ENCODE peak calls at places on chromosomes 7 and 10, in six cellular contexts. O is OCI-LY7, S is prostate gland, I is astrocyte of the cerebellum, M is cardiac fibroblast, B is cardiac muscle cell. F is an unnamed sample.

GRCh38 chr10:95308389-95309302 is 17.8 kb upstream of the PDLIM1 start:
- DNase-seq in O (no peak), S (peak), I (peak), M (peak), B (no peak), F (no peak)

GRCh38 chr10:34813626-34814227 is 1.4 kb downstream of the PARD3 start:
- DNase-seq in O (no peak), S (peak), I (peak), M (peak), B (peak), F (peak)

GRCh38 chr7:46494441-46494840 is 573.4 kb upstream of the IGFBP3 start:
- DNase-seq in O (no peak), S (no peak), I (no peak), M (no peak), B (no peak), F (no peak)

GRCh38 chr7:131238260-131238940 is 89.3 kb upstream of the MKLN1 start:
- DNase-seq in O (no peak), S (no peak), I (no peak), M (peak), B (no peak), F (no peak)

GRCh38 chr7:158547817-158548216 is 39.8 kb downstream of the PTPRN2 start:
- DNase-seq in O (no peak), S (no peak), I (no peak), M (no peak), B (no peak), F (no peak)

GRCh38 chr7:135509589-135509838 is 388 bp downstream of the CNOT4 start:
- DNase-seq in O (no peak), S (no peak), I (no peak), M (peak), B (no peak), F (no peak)

GRCh38 chr7:104033837-104034236 is 44.4 kb upstream of the RELN start:
- DNase-seq in O (no peak), S (no peak), I (no peak), M (no peak), B (no peak), F (no peak)

GRCh38 chr7:151793991-151794507 is 82.9 kb downstream of the PRKAG2 start:
- DNase-seq in O (no peak), S (no peak), I (no peak), M (no peak), B (no peak), F (no peak)

GRCh38 chr7:133364959-133365680 is 112.2 kb downstream of the EXOC4 start:
- DNase-seq in O (no peak), S (no peak), I (peak), M (peak), B (no peak), F (no peak)

GRCh38 chr10:43925793-43926192 is 277.1 kb upstream of the ZNF32 start:
- DNase-seq in O (no peak), S (no peak), I (no peak), M (no peak), B (no peak), F (no peak)

GRCh38 chr7:134365341-134366054 is 48.8 kb upstream of the SLC35B4 start:
- DNase-seq in O (no peak), S (no peak), I (no peak), M (peak), B (no peak), F (no peak)

GRCh38 chr10:60704480-60704879 is 73.8 kb upstream of the CDK1 start:
- DNase-seq in O (no peak), S (no peak), I (peak), M (peak), B (no peak), F (no peak)

GRCh38 chr10:78937388-78937787 is 131.4 kb upstream of the ZMIZ1 start:
- DNase-seq in O (no peak), S (no peak), I (no peak), M (no peak), B (no peak), F (no peak)

GRCh38 chr7:2500701-2501100 is 18.9 kb upstream of the LFNG start:
- DNase-seq in O (no peak), S (no peak), I (no peak), M (no peak), B (no peak), F (no peak)

GRCh38 chr7:87312215-87312865 is 33.1 kb upstream of the CROT start:
- DNase-seq in O (peak), S (peak), I (peak), M (peak), B (peak), F (peak)

GRCh38 chr7:151599401-151600227 is 79.9 kb upstream of the RHEB start:
- DNase-seq in O (no peak), S (no peak), I (peak), M (peak), B (no peak), F (no peak)

GRCh38 chr7:135390829-135391228 is 119.1 kb downstream of the CNOT4 start:
- DNase-seq in O (no peak), S (no peak), I (no peak), M (no peak), B (no peak), F (no peak)

GRCh38 chr7:477626-478220 is 41.9 kb downstream of the PDGFA start:
- DNase-seq in O (no peak), S (no peak), I (no peak), M (no peak), B (no peak), F (no peak)

GRCh38 chr7:95824586-95824985 is 52.2 kb downstream of the DYNC1I1 start:
- DNase-seq in O (no peak), S (no peak), I (no peak), M (no peak), B (no peak), F (no peak)

GRCh38 chr7:70657989-70658578 is 473.9 kb upstream of the GALNT17 start:
- DNase-seq in O (no peak), S (no peak), I (no peak), M (no peak), B (no peak), F (no peak)

GRCh38 chr7:158779061-158779992 is 50.0 kb downstream of the ESYT2 start:
- DNase-seq in O (no peak), S (peak), I (no peak), M (peak), B (no peak), F (no peak)

GRCh38 chr10:5449823-5450222 is 37.5 kb downstream of the NET1 start:
- DNase-seq in O (no peak), S (no peak), I (no peak), M (peak), B (no peak), F (no peak)

GRCh38 chr7:131027287-131027773 is 293.3 kb upstream of the KLF14 start:
- DNase-seq in O (no peak), S (no peak), I (no peak), M (peak), B (no peak), F (no peak)

GRCh38 chr10:99742240-99742639 is 10.2 kb downstream of the CUTC start:
- DNase-seq in O (no peak), S (no peak), I (no peak), M (no peak), B (no peak), F (no peak)

GRCh38 chr7:132837529-132837928 is 244.4 kb downstream of the CHCHD3 start:
- DNase-seq in O (no peak), S (no peak), I (no peak), M (peak), B (no peak), F (no peak)

GRCh38 chr10:118799779-118800178 is 45.0 kb upstream of the CACUL1 start:
- DNase-seq in O (no peak), S (no peak), I (peak), M (peak), B (no peak), F (no peak)

GRCh38 chr7:127803626-127804025 is 151.6 kb downstream of the SND1 start:
- DNase-seq in O (no peak), S (no peak), I (no peak), M (no peak), B (no peak), F (no peak)

GRCh38 chr7:101550641-101551531 is 78.2 kb downstream of the MYL10 start:
- DNase-seq in O (no peak), S (no peak), I (no peak), M (no peak), B (peak), F (peak)

GRCh38 chr7:150949564-150949963 is 28.6 kb downstream of the KCNH2 start:
- DNase-seq in O (no peak), S (no peak), I (no peak), M (no peak), B (no peak), F (no peak)

GRCh38 chr10:132606536-132607316 is 69.1 kb downstream of the INPP5A start:
- DNase-seq in O (no peak), S (no peak), I (no peak), M (peak), B (peak), F (no peak)

GRCh38 chr10:129784286-129784685 is 179.8 kb downstream of the EBF3 start:
- DNase-seq in O (no peak), S (no peak), I (no peak), M (no peak), B (no peak), F (no peak)

GRCh38 chr10:119199231-119199992 is 8.0 kb upstream of the GRK5 start:
- DNase-seq in O (peak), S (peak), I (peak), M (peak), B (peak), F (peak)

GRCh38 chr10:11716704-11717103 is 25.5 kb upstream of the ECHDC3 start:
- DNase-seq in O (peak), S (no peak), I (no peak), M (no peak), B (no peak), F (no peak)

DNA sequence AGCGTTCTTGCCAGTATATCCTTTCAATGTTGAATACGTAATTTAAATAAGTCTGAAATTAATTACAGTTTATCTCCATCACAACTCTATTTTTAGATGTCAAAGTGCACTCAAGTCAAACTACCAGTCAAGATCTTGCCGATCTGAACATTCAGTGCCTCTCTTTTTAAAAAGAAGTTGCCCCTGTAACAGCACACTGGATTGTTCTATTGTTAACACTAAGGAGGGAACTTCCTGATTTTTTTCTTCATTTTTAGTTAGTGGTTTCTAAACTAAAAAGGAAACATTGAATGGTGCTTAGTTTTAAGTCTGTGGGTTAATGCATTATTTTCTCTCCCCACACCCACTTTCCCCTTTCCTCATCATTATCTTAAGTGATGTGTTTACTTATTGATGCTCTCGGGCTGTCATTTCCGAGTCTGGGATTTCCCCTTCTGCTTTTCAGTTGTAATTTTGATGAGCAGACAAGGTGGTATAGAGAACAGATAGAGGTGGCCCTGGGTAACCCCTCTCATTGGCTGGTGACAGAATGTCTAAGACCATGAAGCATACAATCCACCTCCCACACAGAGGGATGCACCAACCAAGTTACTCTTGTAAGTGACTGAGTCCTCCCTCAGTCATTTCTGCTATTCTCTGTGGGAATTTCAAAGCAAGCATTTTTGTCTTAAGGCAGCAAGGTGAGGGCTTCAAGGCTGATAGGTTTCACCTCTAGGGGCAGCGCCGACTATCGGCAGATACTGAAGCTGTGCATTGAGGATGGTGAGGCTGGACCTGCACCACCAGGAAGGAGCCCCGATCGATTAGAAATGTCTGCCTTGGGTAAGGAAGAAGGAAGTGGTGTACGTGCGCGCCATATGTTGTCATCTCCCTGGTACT is 49.4 kb downstream of the CHN2 start:
- DNase-seq in O (peak), S (no peak), I (no peak), M (no peak), B (no peak), F (no peak)
- TF ChIP-seq CTCF in O (peak), S (no peak), I (no peak), M (peak), B (no peak), F (no peak)

GRCh38 chr10:131043039-131043691 is 268.4 kb downstream of the TCERG1L start:
- DNase-seq in O (no peak), S (no peak), I (no peak), M (no peak), B (no peak), F (no peak)
- TF ChIP-seq CTCF in O (no peak), S (no peak), I (no peak), M (no peak), B (no peak), F (no peak)

GRCh38 chr10:80454526-80455460 is 683 bp downstream of the TSPAN14 start:
- DNase-seq in O (peak), S (no peak), I (no peak), M (peak), B (peak), F (peak)

GRCh38 chr10:80453392-80453714 is 757 bp upstream of the TSPAN14 start:
- DNase-seq in O (no peak), S (no peak), I (no peak), M (no peak), B (no peak), F (no peak)

GRCh38 chr10:80455461-80456345 is 1.6 kb downstream of the TSPAN14 start:
- DNase-seq in O (no peak), S (no peak), I (no peak), M (no peak), B (no peak), F (no peak)

GRCh38 chr10:80452688-80453391 is 1.3 kb upstream of the TSPAN14 start:
- DNase-seq in O (no peak), S (no peak), I (no peak), M (no peak), B (no peak), F (no peak)

GRCh38 chr10:80453715-80454525 is at the start of gene TSPAN14:
- DNase-seq in O (peak), S (peak), I (no peak), M (peak), B (peak), F (peak)
- TF ChIP-seq CTCF in O (peak), S (no peak), I (no peak), M (no peak), B (no peak), F (no peak)

DNA sequence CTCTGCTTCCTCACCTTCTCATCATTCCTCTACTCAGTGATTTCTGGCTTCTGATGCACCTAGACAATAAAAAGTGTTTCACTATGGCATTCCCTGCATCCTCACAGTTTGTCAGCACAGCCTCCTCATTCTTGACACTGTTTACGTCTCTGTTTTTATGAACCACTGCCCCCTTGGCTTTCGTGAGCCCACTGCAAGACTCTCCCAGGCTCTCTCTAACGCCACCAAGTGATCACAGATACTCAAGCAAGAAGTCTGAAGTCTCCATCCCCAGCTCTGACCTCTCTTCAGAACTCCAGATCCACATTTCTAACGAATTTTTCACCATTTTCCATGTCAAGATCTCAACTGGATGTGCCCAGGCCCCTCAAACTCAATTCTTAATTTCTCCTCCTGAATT is 8.9 kb downstream of the SLC16A9 start:
- DNase-seq in O (no peak), S (no peak), I (no peak), M (no peak), B (peak), F (no peak)
- TF ChIP-seq CTCF in O (no peak), S (no peak), I (peak), M (no peak), B (no peak), F (peak)

GRCh38 chr10:114940735-114941134 is 2.7 kb downstream of the TRUB1 start:
- DNase-seq in O (no peak), S (no peak), I (no peak), M (peak), B (no peak), F (no peak)
- TF ChIP-seq CTCF in O (no peak), S (no peak), I (no peak), M (no peak), B (no peak), F (no peak)

GRCh38 chr10:101029520-101030309 is 1.2 kb downstream of the PDZD7 start:
- DNase-seq in O (no peak), S (no peak), I (no peak), M (no peak), B (peak), F (no peak)
- TF ChIP-seq CTCF in O (no peak), S (no peak), I (no peak), M (peak), B (peak), F (peak)